ENCODE peak calls at places on chromosomes 7 and 10, in eight cellular contexts. U is BJ, Q is upper lobe of left lung, G is brain microvascular endothelial cell, F is MM.1S, S is AG09319, X is PC-9, J is endothelial cell. C is an unnamed sample.

GRCh38 chr7:141551080-141551772 is at the start of gene AGK:
- DNase-seq in U (no peak), Q (peak), G (peak), F (peak), S (peak), X (peak), J (peak), C (peak)

GRCh38 chr7:2928613-2929311 is 84.7 kb upstream of the GNA12 start:
- DNase-seq in U (no peak), Q (peak), G (no peak), F (no peak), S (no peak), X (no peak), J (no peak), C (no peak)

GRCh38 chr10:127194598-127194997 is 1.8 kb downstream of the INSYN2A start:
- DNase-seq in U (no peak), Q (no peak), G (no peak), F (no peak), S (no peak), X (no peak), J (no peak), C (no peak)

GRCh38 chr7:52639981-52640380 is 395.5 kb upstream of the POM121L12 start:
- DNase-seq in U (no peak), Q (no peak), G (no peak), F (no peak), S (no peak), X (no peak), J (no peak), C (no peak)

GRCh38 chr7:26686448-26686981 is 177.9 kb downstream of the SKAP2 start:
- DNase-seq in U (peak), Q (no peak), G (no peak), F (peak), S (no peak), X (peak), J (peak), C (no peak)

GRCh38 chr10:50506861-50507573 is 116.7 kb downstream of the SGMS1 start:
- DNase-seq in U (no peak), Q (no peak), G (no peak), F (no peak), S (no peak), X (no peak), J (no peak), C (no peak)

GRCh38 chr7:127632276-127632910 is 14.5 kb upstream of the PAX4 start:
- DNase-seq in U (peak), Q (no peak), G (peak), F (no peak), S (peak), X (no peak), J (no peak), C (no peak)

GRCh38 chr7:113764401-113765035 is 154.3 kb downstream of the PPP1R3A start:
- DNase-seq in U (no peak), Q (no peak), G (no peak), F (no peak), S (no peak), X (no peak), J (no peak), C (no peak)

GRCh38 chr7:449249-450019 is 70.2 kb downstream of the PDGFA start:
- DNase-seq in U (no peak), Q (no peak), G (no peak), F (no peak), S (no peak), X (no peak), J (no peak), C (no peak)

GRCh38 chr10:47169631-47170030 is 130.4 kb upstream of the GDF10 start:
- DNase-seq in U (no peak), Q (no peak), G (no peak), F (no peak), S (no peak), X (no peak), J (no peak), C (no peak)

DNA sequence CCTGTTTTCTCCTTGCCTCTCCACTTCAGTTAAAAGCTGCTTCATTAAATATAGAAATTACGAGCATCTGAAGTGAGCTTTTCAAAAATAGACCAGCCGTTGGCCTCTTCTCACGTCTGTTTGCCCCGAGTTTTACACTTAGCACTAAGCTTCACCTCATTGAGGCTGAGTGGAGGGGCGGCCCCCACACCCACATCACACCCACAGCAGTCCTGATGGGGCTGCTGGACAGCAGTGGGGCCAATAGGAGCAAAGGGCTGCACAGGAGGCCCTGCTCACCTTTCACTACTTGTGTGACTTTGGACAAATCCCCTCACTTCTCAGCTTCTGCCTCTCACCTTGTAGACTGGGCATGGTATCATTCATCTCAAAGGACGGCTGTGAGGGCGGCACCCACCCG is 677.8 kb downstream of the SDK1 start:
- DNase-seq in U (no peak), Q (no peak), G (no peak), F (no peak), S (no peak), X (no peak), J (no peak), C (no peak)
- TF ChIP-seq CTCF in U (no peak), Q (no peak), G (no peak), F (no peak), S (no peak), X (no peak), J (no peak), C (no peak)

DNA sequence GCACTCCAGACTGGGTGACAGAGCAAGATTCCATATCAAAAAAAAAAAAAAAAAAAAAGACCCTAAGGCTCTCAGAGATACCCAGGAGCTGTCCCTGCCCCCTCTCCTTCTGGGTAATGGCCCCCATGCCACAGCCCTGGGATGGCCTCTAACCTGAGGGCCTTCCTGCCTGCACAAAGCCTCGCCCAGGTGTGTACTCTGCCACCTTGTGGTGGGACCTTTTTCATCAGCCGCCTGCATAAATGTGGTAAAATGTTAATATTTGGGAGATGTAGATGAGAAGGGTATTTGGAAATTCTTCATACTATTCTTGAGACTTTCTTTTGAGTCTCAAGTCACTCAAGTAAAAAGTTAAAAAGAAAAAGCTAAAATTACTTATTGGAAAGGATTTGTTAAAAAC is 46.3 kb upstream of the RNF216 start:
- DNase-seq in U (no peak), Q (peak), G (no peak), F (peak), S (no peak), X (peak), J (peak), C (no peak)
- TF ChIP-seq CTCF in U (peak), Q (no peak), G (peak), F (peak), S (peak), X (peak), J (peak), C (peak)

DNA sequence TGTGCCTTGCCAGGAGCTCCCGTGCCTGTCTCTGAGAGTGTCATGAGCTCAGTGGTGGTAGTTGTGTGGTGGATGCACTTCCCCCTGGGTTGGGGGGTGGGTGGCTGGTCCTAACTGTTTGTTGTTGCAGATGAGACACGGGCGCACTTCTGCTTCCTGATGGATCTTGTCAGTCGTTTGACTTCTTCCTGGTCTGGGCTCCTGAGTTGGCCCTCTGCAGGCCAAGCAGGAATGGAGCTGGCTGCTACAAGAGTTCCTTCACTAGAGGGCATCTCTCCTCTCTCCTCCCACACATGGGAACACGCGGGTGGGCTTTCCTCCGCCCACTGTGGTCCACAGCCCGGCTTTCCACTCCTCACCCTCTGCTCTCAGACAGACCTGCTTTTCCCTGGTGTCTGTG is 82.0 kb downstream of the BMS1 start:
- DNase-seq in U (no peak), Q (no peak), G (peak), F (no peak), S (no peak), X (peak), J (peak), C (no peak)
- TF ChIP-seq CTCF in U (peak), Q (no peak), G (peak), F (no peak), S (peak), X (no peak), J (no peak), C (peak)

GRCh38 chr7:134932707-134933370 is 53.5 kb upstream of the AGBL3 start:
- DNase-seq in U (no peak), Q (no peak), G (peak), F (peak), S (no peak), X (no peak), J (no peak), C (no peak)
- TF ChIP-seq CTCF in U (no peak), Q (no peak), G (no peak), F (no peak), S (no peak), X (no peak), J (no peak), C (no peak)

GRCh38 chr7:66497346-66497745 is 131.3 kb upstream of the KCTD7 start:
- DNase-seq in U (no peak), Q (no peak), G (no peak), F (no peak), S (no peak), X (no peak), J (no peak), C (no peak)

GRCh38 chr7:66493235-66494181 is 135.2 kb upstream of the KCTD7 start:
- DNase-seq in U (peak), Q (peak), G (peak), F (peak), S (peak), X (peak), J (peak), C (peak)
- TF ChIP-seq CTCF in U (peak), Q (peak), G (peak), F (peak), S (no peak), X (no peak), J (no peak), C (peak)

GRCh38 chr10:33087142-33087541 is 129.1 kb upstream of the ITGB1 start:
- DNase-seq in U (no peak), Q (no peak), G (no peak), F (no peak), S (no peak), X (no peak), J (no peak), C (no peak)
- TF ChIP-seq CTCF in U (no peak), Q (no peak), G (no peak), F (no peak), S (no peak), X (no peak), J (no peak), C (no peak)

C was measured in progenitor cell of endocrine pancreas.